ENCODE peak calls at places on chromosomes 5 and 9, in five cellular contexts. I is astrocyte of the spinal cord, Q is HFFc6, O is left lung, H is endothelial cell. Z is an unnamed sample.

GRCh38 chr5:160169326-160169725 is 50.1 kb upstream of the PWWP2A start:
- DNase-seq in Q (peak), I (peak), H (no peak), O (no peak), Z (no peak)

GRCh38 chr5:127830157-127830556 is 127.0 kb downstream of the CCDC192 start:
- DNase-seq in O (no peak), H (no peak), I (no peak), Q (no peak), Z (no peak)

GRCh38 chr5:109805472-109805871 is 115.7 kb downstream of the MAN2A1 start:
- DNase-seq in Q (no peak), I (no peak), O (no peak), H (no peak), Z (no peak)

GRCh38 chr5:112329429-112330090 is 89.5 kb downstream of the EPB41L4A start:
- DNase-seq in I (no peak), O (no peak), Q (no peak), H (no peak), Z (no peak)

GRCh38 chr9:114525505-114525904 is 20.2 kb upstream of the WHRN start:
- DNase-seq in Q (peak), O (no peak), I (peak), H (no peak), Z (no peak)

GRCh38 chr9:91188719-91189590 is 172.8 kb downstream of the AUH start:
- DNase-seq in Q (no peak), H (no peak), I (no peak), O (no peak), Z (no peak)

GRCh38 chr5:63164339-63164738 is 585.7 kb downstream of the LRRC70 start:
- DNase-seq in I (no peak), Q (no peak), O (no peak), H (no peak), Z (no peak)

GRCh38 chr9:96441798-96442445 is 8.0 kb upstream of the HABP4 start:
- DNase-seq in Q (peak), O (no peak), H (peak), I (no peak), Z (no peak)

GRCh38 chr9:113289091-113289490 is 13.6 kb downstream of the PRPF4 start:
- DNase-seq in Q (no peak), I (no peak), H (no peak), O (no peak), Z (no peak)

GRCh38 chr9:112784020-112784788 is 33.6 kb downstream of the SNX30 start:
- DNase-seq in I (peak), Q (no peak), H (peak), O (no peak), Z (no peak)

GRCh38 chr5:169795311-169795710 is 158.2 kb downstream of the DOCK2 start:
- DNase-seq in Q (peak), H (no peak), O (no peak), I (no peak), Z (no peak)

GRCh38 chr5:109412981-109413402 is 3.2 kb upstream of the PJA2 start:
- DNase-seq in O (no peak), I (no peak), H (no peak), Q (no peak), Z (no peak)

GRCh38 chr5:17190242-17190778 is 27.1 kb upstream of the BASP1 start:
- DNase-seq in O (no peak), I (peak), Q (peak), H (peak), Z (no peak)

GRCh38 chr5:81878333-81878732 is 93.5 kb upstream of the ATG10 start:
- DNase-seq in H (no peak), O (no peak), I (no peak), Q (no peak), Z (no peak)
- TF ChIP-seq CTCF in H (no peak), O (no peak), I (no peak), Q (no peak), Z (no peak)

DNA sequence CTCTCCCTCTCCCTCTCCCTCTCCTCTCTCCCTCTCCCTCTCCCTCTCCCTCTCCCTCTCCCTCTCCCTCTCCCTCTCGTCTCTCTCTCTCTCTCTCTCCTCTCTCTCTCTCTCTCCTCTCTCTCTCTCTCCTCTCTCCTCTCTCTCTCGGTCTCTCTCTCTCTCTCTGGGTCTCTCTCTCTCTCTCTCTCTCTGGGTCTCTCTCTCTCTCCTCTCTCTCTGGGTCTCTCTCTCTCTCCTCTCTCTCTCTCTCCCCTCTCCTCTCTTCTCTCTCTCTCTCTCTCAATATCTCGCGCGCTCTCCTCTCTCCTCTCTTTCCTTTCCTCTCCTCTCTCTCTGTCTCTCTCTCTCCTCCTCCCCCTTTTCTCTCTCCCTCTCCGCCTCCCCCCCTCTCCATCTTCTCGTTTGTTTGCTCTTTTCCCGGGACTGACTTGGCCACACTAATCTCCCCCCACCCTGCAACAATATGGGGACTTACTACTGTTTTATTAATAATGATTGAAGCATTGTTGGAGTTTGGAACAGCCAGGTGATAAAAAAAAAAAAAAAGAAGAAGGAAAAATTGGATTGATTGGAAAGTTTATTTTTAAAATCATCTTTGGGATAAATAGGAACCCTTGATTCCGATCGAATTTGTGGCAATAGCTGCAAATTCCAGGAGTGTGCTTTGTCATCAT is 857 bp upstream of the NR2F1-AS1 start:
- DNase-seq in H (no peak), O (no peak), I (peak), Q (peak), Z (no peak)
- TF ChIP-seq CTCF in H (no peak), O (no peak), I (no peak), Q (no peak), Z (no peak)

DNA sequence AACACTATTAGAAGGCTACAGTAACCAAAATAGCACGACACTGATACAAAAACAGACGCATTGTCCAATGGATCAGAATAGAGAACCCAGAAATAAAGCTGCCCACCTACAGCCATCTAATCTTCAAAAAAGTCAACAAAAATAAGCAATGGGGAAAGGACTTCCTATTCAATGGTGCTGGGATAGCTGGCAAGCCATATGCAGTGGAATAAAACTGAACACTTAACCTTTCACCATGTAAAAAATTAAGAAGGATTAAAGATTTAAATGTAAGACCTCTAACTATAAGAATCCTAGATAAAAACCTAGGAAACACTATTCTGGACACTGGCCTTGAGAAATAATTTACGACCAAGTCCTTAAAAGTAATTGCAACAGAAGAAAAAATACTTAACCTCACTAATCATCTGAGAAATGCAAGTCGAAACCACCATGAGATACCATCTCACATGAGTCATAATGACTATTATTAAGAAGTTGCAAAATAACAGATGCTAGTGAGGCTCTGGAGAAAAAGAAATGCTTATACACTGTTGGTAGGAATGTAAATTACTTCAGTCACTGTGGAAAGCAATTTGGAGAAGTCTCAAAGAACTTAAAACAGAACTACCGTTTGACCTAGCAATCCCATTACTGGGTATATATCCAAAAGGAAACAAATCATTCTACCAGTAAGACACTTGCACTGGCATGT is 203.3 kb upstream of the CDH9 start:
- DNase-seq in Q (peak), H (no peak), I (peak), O (no peak), Z (no peak)
- TF ChIP-seq CTCF in Q (peak), H (no peak), I (peak), O (no peak), Z (no peak)

GRCh38 chr9:116365056-116365471 is 211.5 kb downstream of the PAPPA start:
- DNase-seq in O (no peak), H (no peak), I (peak), Q (peak), Z (no peak)
- TF ChIP-seq CTCF in O (no peak), H (no peak), I (peak), Q (peak), Z (no peak)

DNA sequence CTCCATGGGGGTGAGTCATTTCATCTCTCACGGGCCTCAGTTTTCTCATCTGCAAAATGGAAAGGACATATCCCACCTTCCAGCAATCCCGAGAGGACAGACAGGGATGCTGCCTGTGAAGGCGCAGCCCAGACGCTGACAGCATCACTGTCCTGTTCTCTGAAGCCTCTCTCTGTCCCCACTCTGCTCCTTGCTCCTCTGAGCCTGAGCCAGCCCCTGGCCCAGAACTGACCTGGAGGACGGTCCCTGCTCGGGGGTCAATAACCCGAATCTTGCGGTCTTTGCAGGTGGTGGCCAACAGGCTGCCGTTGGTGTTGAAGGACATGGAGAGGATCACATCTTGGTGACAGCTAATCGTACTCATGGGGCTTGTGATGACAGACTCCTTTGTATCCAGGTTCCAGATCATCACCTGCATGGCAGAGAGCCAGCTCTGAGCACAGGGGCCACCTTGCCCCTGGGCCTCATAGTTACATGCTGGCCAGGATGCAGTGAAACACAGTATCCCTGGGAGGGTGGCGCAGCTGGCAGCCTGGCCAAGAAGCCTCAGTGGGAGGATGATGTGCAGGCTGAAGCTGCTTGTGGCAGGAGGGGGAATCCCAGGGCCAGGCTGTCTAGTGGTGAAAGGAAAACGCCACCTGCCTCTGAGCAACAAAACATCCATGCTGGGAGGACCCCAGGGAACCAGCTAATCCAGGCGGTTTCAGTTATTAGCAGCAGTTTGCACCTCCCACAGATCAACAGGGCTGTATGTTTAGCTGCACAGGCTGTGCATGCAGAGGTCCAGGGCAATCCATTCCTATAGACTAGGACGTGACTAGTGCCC is 14.0 kb upstream of the TRIM14 start:
- DNase-seq in I (no peak), Q (no peak), O (no peak), H (no peak), Z (no peak)
- TF ChIP-seq CTCF in I (no peak), Q (no peak), O (no peak), H (no peak), Z (no peak)

GRCh38 chr5:142175461-142176142 is 67.0 kb downstream of the NDFIP1 start:
- DNase-seq in I (no peak), O (no peak), H (no peak), Q (no peak), Z (no peak)

GRCh38 chr5:142176255-142176654 is 67.7 kb downstream of the NDFIP1 start:
- DNase-seq in H (no peak), I (no peak), Q (no peak), O (no peak), Z (no peak)

GRCh38 chr5:142171270-142171669 is 62.7 kb downstream of the NDFIP1 start:
- DNase-seq in H (no peak), O (no peak), I (no peak), Q (no peak), Z (no peak)

GRCh38 chr5:142178651-142179050 is 70.1 kb downstream of the NDFIP1 start:
- DNase-seq in H (no peak), Q (no peak), O (no peak), I (no peak), Z (no peak)

GRCh38 chr5:142175039-142175438 is 66.5 kb downstream of the NDFIP1 start:
- DNase-seq in H (no peak), O (no peak), I (no peak), Q (no peak), Z (no peak)
- TF ChIP-seq CTCF in H (no peak), O (no peak), I (no peak), Q (no peak), Z (no peak)

DNA sequence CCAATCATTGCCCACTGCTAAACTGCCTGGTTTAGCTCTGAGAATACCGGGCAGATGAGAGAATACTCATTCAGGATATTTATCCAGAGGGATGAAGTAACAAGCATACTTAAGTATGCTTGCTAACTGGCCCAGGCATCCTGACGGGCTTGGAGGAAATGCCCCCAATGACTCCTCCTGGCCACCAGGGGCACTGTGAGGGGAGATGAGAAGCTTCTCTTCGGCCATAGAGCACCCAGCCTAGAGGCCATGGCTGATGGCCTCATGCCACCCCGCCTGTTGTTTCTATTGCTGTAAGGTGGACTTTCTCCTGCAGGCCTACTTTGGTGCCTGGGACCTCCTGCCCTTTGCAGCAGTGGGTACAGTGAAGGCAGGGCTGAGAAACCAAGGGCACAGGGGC is 134.5 kb upstream of the FSTL4 start:
- DNase-seq in O (no peak), I (no peak), H (peak), Q (no peak), Z (no peak)
- TF ChIP-seq CTCF in O (no peak), I (peak), H (peak), Q (peak), Z (peak)

GRCh38 chr5:157793298-157793791 is 49.8 kb downstream of the LSM11 start:
- DNase-seq in I (no peak), H (no peak), O (no peak), Q (no peak), Z (no peak)
- TF ChIP-seq CTCF in I (no peak), H (no peak), O (no peak), Q (no peak), Z (no peak)

DNA sequence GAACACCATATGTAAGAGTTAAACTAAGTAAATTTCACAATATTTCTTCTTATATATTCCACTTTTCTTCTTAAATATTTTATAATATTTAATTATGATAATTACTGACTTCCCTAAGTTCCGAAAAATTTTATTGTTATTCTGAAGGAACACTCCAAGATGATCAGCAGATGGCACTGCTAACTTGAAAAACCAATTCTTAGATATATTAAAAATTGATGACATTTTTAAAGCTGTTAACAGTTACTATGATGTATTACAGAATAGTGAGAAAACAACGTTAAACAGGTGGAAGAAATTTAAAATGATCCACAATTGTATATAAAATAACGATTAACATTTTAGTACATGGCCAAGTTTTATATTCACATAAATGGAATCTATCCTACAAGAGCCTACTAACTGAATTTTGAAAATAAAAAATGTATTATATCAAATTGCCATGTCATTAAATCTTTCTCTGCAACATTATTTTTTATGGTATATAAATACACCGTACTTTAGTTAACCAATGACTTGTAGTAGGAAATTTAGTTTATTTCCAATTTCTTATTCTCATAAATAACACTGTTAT is 30.1 kb upstream of the MUSK start:
- DNase-seq in O (no peak), I (peak), H (no peak), Q (peak), Z (no peak)
- TF ChIP-seq CTCF in O (peak), I (peak), H (no peak), Q (peak), Z (peak)

Z was measured in CD14-positive monocyte.